ENCODE peak calls at places on chromosome 20, in six cellular contexts. D is NCI-H2171 treated with DMSO at 0.1 percent for 48 hours; V is lung; I is T47D; M is CD4-positive, alpha-beta memory T cell; J is DMS 273 treated with DMSO at 0.1 percent for 48 hours. F is an unnamed sample.

GRCh38 chr20:10863337-10864060 is 189.7 kb upstream of the JAG1 start:
- DNase-seq in D (no peak), V (no peak), I (no peak), M (no peak), J (no peak), F (no peak)

GRCh38 chr20:967796-968742 is 34.0 kb downstream of the RSPO4 start:
- DNase-seq in D (peak), V (no peak), I (peak), M (peak), J (no peak), F (peak)

GRCh38 chr20:47346172-47346571 is 10.3 kb downstream of the ZMYND8 start:
- DNase-seq in D (no peak), V (no peak), I (no peak), M (no peak), J (no peak), F (no peak)

GRCh38 chr20:18957328-18957727 is 143.7 kb downstream of the SCP2D1 start:
- DNase-seq in D (no peak), V (no peak), I (no peak), M (no peak), J (no peak), F (no peak)

GRCh38 chr20:60697252-60697651 is 554.8 kb upstream of the CDH4 start:
- DNase-seq in D (no peak), V (no peak), I (no peak), M (no peak), J (no peak), F (no peak)

GRCh38 chr20:18166241-18166881 is 28.7 kb downstream of the KAT14 start:
- DNase-seq in D (no peak), V (no peak), I (no peak), M (no peak), J (no peak), F (no peak)

GRCh38 chr20:53244711-53245110 is 272.6 kb downstream of the TSHZ2 start:
- DNase-seq in D (no peak), V (no peak), I (no peak), M (no peak), J (no peak), F (no peak)

GRCh38 chr20:2873747-2874041 is 413 bp downstream of the PTPRA start:
- DNase-seq in D (peak), V (peak), I (no peak), M (no peak), J (no peak), F (peak)

GRCh38 chr20:22686097-22686496 is 101.7 kb upstream of the FOXA2 start:
- DNase-seq in D (peak), V (peak), I (no peak), M (no peak), J (no peak), F (peak)

F was measured in Karpas-422.